ENCODE peak calls at places on chromosomes 13 and 19, in six cellular contexts. Y is esophagus squamous epithelium, S is uterus, F is breast epithelium, D is pancreas, J is HepG2. X is an unnamed sample.
A peak's percentile ranks its signal among the peaks of the same experiment; 100 is the strongest.

GRCh38 chr13:100537951-100538462 is 50.6 kb downstream of the GGACT start:
- DNase-seq in Y (no peak), S (no peak), F (no peak), D (no peak), J (no peak), X (no peak)

GRCh38 chr13:88051746-88052482 is 380.7 kb downstream of the SLITRK5 start:
- DNase-seq in Y (no peak), S (no peak), F (no peak), D (peak; percentile 5), J (no peak), X (no peak)

GRCh38 chr19:18731562-18732008 is 48.1 kb downstream of the CRTC1 start:
- DNase-seq in Y (no peak), S (no peak), F (no peak), D (no peak), J (peak; percentile 32), X (no peak)

GRCh38 chr19:51097166-51097736 is 11.0 kb downstream of the CTU1 start:
- DNase-seq in Y (no peak), S (peak; percentile 32), F (peak; percentile 80), D (peak; percentile 71), J (peak; percentile 34), X (peak; percentile 50)

GRCh38 chr13:113216165-113217056 is 7.0 kb downstream of the CUL4A start:
- DNase-seq in Y (no peak), S (no peak), F (no peak), D (peak; percentile 52), J (peak; percentile 45), X (no peak)

GRCh38 chr13:41613984-41614581 is 156.7 kb downstream of the RGCC start:
- DNase-seq in Y (no peak), S (peak; percentile 74), F (no peak), D (no peak), J (peak; percentile 94), X (no peak)

GRCh38 chr13:28532226-28533048 is 37.5 kb upstream of the FLT1 start:
- DNase-seq in Y (no peak), S (no peak), F (no peak), D (no peak), J (no peak), X (no peak)

GRCh38 chr19:4794971-4795370 is 3.4 kb downstream of the FEM1A start:
- DNase-seq in Y (no peak), S (no peak), F (no peak), D (no peak), J (no peak), X (no peak)

GRCh38 chr13:110150384-110151091 is 156.4 kb downstream of the COL4A1 start:
- DNase-seq in Y (no peak), S (no peak), F (no peak), D (no peak), J (no peak), X (no peak)

GRCh38 chr13:39284801-39285388 is 246.6 kb downstream of the NHLRC3 start:
- DNase-seq in Y (no peak), S (no peak), F (no peak), D (no peak), J (no peak), X (no peak)

GRCh38 chr13:96880419-96880818 is 113.9 kb downstream of the OXGR1 start:
- DNase-seq in Y (no peak), S (no peak), F (no peak), D (no peak), J (no peak), X (no peak)

GRCh38 chr19:50204811-50205675 is 1.6 kb downstream of the MYH14 start:
- DNase-seq in Y (no peak), S (no peak), F (peak; percentile 84), D (peak; percentile 90), J (peak; percentile 70), X (no peak)

GRCh38 chr13:95349267-95349666 is 48.0 kb upstream of the ABCC4 start:
- DNase-seq in Y (no peak), S (no peak), F (no peak), D (no peak), J (no peak), X (no peak)

GRCh38 chr13:52428295-52428694 is 22.1 kb downstream of the VPS36 start:
- DNase-seq in Y (no peak), S (no peak), F (no peak), D (no peak), J (peak; percentile 82), X (no peak)

GRCh38 chr13:47564041-47564440 is 437.0 kb downstream of the SUCLA2 start:
- DNase-seq in Y (no peak), S (no peak), F (no peak), D (no peak), J (peak; percentile 5), X (no peak)

GRCh38 chr19:46863818-46864629 is 3.2 kb downstream of the ARHGAP35 start:
- DNase-seq in Y (no peak), S (no peak), F (peak; percentile 68), D (no peak), J (peak; percentile 66), X (no peak)

GRCh38 chr19:8571006-8571411 is 6.2 kb downstream of the MYO1F start:
- DNase-seq in Y (no peak), S (no peak), F (no peak), D (no peak), J (peak; percentile 34), X (no peak)
- H3K4me3 ChIP-seq in Y (no peak overlapping the region), S (no peak overlapping the region), F (no peak overlapping the region), D (no peak overlapping the region), J (no peak overlapping the region), X (no peak overlapping the region)

GRCh38 chr19:44822177-44822576 is 13.3 kb downstream of the BCAM start:
- DNase-seq in Y (no peak), S (no peak), F (no peak), D (no peak), J (no peak), X (no peak)

GRCh38 chr19:44819246-44819832 is 10.4 kb downstream of the BCAM start:
- DNase-seq in Y (no peak), S (no peak), F (no peak), D (no peak), J (no peak), X (no peak)

GRCh38 chr19:44822670-44823372 is 13.9 kb downstream of the BCAM start:
- DNase-seq in Y (no peak), S (no peak), F (no peak), D (no peak), J (no peak), X (no peak)

GRCh38 chr19:44823373-44823698 is 14.4 kb downstream of the BCAM start:
- DNase-seq in Y (no peak), S (no peak), F (no peak), D (no peak), J (no peak), X (no peak)

GRCh38 chr19:44820648-44821609 is 12.0 kb downstream of the BCAM start:
- DNase-seq in Y (no peak), S (peak; percentile 61), F (no peak), D (no peak), J (no peak), X (no peak)
- H3K27ac ChIP-seq in Y (no peak overlapping the region), S (peak overlapping the region; percentile 61), F (peak overlapping the region; percentile 74), D (no peak overlapping the region), J (no peak overlapping the region), X (no peak overlapping the region)

GRCh38 chr19:48501446-48501960 is 10.1 kb downstream of the LMTK3 start:
- DNase-seq in Y (no peak), S (no peak), F (no peak), D (peak; percentile 81), J (peak; percentile 84), X (no peak)
- H3K27me3 ChIP-seq in Y (peaks cover 52% of the 10 kb centered on the region), S (peaks cover 25% of the 10 kb centered on the region), F (peaks cover 8% of the 10 kb centered on the region), D (no peaks in the 10 kb centered on the region), J (peaks cover 9% of the 10 kb centered on the region), X (no peaks in the 10 kb centered on the region)

DNA sequence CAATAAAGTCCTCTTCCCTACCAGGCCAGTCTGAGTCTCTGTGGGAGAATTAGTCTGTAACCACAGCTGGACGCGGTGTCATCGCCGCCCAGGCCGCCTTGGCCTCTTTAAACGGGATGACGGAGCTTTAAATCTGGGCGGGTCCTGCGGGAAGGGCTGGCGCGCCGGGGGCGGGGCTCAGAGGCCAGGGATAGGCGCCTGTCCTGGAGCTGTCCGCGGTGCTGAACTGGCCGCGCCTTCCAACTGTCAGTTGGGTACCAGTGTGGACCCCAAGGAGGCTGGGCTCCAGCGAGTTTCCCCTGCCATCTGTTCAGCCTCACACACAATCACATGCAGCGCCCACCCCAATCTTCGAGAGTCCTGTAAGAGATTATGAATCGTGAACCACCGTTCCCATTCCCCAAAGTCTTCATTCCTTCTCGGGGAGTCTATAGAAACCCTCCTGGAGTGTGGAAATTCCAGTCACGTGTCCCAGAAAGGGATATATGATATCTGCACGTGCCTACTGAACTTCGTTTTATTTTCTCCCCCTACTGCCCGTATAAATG is 11.5 kb downstream of the APLP1 start:
- DNase-seq in Y (peak; percentile 32), S (peak; percentile 81), F (peak; percentile 86), D (peak; percentile 96), J (peak; percentile 73), X (peak; percentile 84)
- H3K4me3 ChIP-seq in Y (no peak overlapping the region), S (no peak overlapping the region), F (no peak overlapping the region), D (no peak overlapping the region), J (no peak overlapping the region), X (no peak overlapping the region)

GRCh38 chr13:21435710-21436151 is 23.4 kb downstream of the ZDHHC20 start:
- DNase-seq in Y (no peak), S (peak; percentile 16), F (no peak), D (peak; percentile 57), J (peak; percentile 71), X (no peak)

GRCh38 chr13:21435231-21435630 is 23.9 kb downstream of the ZDHHC20 start:
- DNase-seq in Y (no peak), S (no peak), F (no peak), D (no peak), J (no peak), X (no peak)

GRCh38 chr13:21434588-21434987 is 24.5 kb downstream of the ZDHHC20 start:
- DNase-seq in Y (no peak), S (no peak), F (no peak), D (no peak), J (no peak), X (no peak)

GRCh38 chr13:21436582-21436981 is 22.5 kb downstream of the ZDHHC20 start:
- DNase-seq in Y (no peak), S (no peak), F (no peak), D (no peak), J (no peak), X (no peak)
- H3K27ac ChIP-seq in Y (peak overlapping the region; percentile 68), S (peak overlapping the region; percentile 19), F (peak overlapping the region; percentile 75), D (no peak overlapping the region), J (no peak overlapping the region), X (peak overlapping the region; percentile 90)